ENCODE peak calls at places on chromosomes 4 and X, in eight cellular contexts. H is K562, A is tibial nerve, S is suprapubic skin, Z is sigmoid colon, V is A549, D is stomach, I is transverse colon. M is an unnamed sample.

GRCh38 chr4:150257338-150257737 is 179.1 kb downstream of the DCLK2 start:
- DNase-seq in S (no peak), A (no peak), D (no peak), Z (no peak), H (no peak), V (no peak), I (peak), M (no peak)

GRCh38 chrX:112147206-112147605 is 64.6 kb upstream of the TRPC5 start:
- DNase-seq in Z (no peak), A (no peak), D (no peak), H (peak), S (no peak), I (no peak), V (peak), M (no peak)

GRCh38 chr4:13815231-13815630 is 187.7 kb upstream of the BOD1L1 start:
- DNase-seq in H (no peak), Z (no peak), D (no peak), S (no peak), V (no peak), I (no peak), A (no peak), M (no peak)

GRCh38 chrX:24023972-24024664 is 2.9 kb downstream of the KLHL15 start:
- DNase-seq in V (no peak), Z (no peak), I (no peak), S (no peak), A (peak), H (no peak), D (no peak), M (no peak)

GRCh38 chrX:118724775-118725174 is 2.6 kb upstream of the IL13RA1 start:
- DNase-seq in I (no peak), V (peak), H (peak), D (no peak), Z (no peak), A (no peak), S (no peak), M (no peak)

GRCh38 chrX:24231169-24231568 is 81.6 kb downstream of the ZFX start:
- DNase-seq in S (no peak), I (no peak), D (no peak), H (peak), A (peak), Z (no peak), V (peak), M (no peak)

GRCh38 chr4:26048962-26049361 is 134.9 kb downstream of the SMIM20 start:
- DNase-seq in Z (no peak), H (no peak), S (no peak), A (peak), V (no peak), D (no peak), I (no peak), M (no peak)

GRCh38 chrX:129641941-129642340 is 12.8 kb downstream of the APLN start:
- DNase-seq in S (no peak), Z (no peak), I (no peak), V (no peak), D (no peak), H (no peak), A (no peak), M (no peak)

GRCh38 chr4:6499241-6499605 is 26.8 kb upstream of the PPP2R2C start:
- DNase-seq in D (no peak), A (no peak), S (peak), Z (no peak), I (no peak), V (no peak), H (no peak), M (no peak)

GRCh38 chr4:123974419-123975105 is 578.0 kb downstream of the SPRY1 start:
- DNase-seq in H (no peak), D (no peak), V (no peak), A (no peak), Z (no peak), S (no peak), I (no peak), M (no peak)

GRCh38 chrX:119698835-119699234 is 5.9 kb upstream of the SEPTIN6 start:
- DNase-seq in V (peak), I (no peak), H (peak), A (no peak), S (no peak), Z (no peak), D (no peak), M (no peak)

GRCh38 chr4:15936495-15936894 is 2.0 kb downstream of the FGFBP1 start:
- DNase-seq in A (no peak), Z (no peak), D (peak), H (no peak), V (no peak), S (no peak), I (peak), M (no peak)
- TF ChIP-seq EP300 in A (no peak), Z (no peak), D (no peak), H (no peak), V (no peak), S (no peak), I (no peak), M (no peak)

DNA sequence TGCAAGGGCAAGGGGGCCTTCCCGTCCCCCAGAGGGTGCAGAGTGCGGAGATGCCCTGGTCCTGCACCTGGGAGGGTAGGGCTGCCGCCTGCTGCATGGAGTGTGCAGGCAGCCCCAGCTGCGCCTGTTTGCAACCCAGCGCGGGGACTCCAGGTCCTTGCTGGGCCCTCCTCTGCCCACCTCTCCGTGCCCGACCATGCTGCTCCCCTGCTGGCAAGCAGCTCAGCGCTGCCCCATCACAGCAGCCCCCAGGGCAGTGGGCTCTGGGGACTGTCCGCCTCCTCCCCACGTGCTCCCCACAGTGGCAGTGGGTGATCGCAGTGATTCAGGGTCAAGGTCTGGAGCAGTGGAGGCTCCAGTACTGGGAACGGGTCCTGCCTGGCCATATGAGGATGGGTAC is 5.0 kb upstream of the FBXW7 start:
- DNase-seq in H (no peak), A (no peak), Z (no peak), I (no peak), S (no peak), D (no peak), V (no peak), M (no peak)
- H3K4me3 ChIP-seq in H (no peak), A (no peak), Z (no peak), I (no peak), S (no peak), D (no peak), V (no peak), M (no peak)

GRCh38 chr4:53693909-53694308 is 102.6 kb upstream of the LNX1 start:
- DNase-seq in V (no peak), Z (no peak), I (no peak), A (no peak), S (no peak), D (no peak), H (no peak), M (no peak)
- TF ChIP-seq EP300 in V (no peak), Z (no peak), I (no peak), A (no peak), S (no peak), D (no peak), H (no peak), M (no peak)

GRCh38 chr4:1716065-1716945 is 4.2 kb upstream of the SLBP start:
- DNase-seq in D (no peak), I (no peak), S (no peak), Z (no peak), H (no peak), V (no peak), A (no peak), M (peak)

GRCh38 chr4:1714303-1715001 is 2.3 kb upstream of the SLBP start:
- DNase-seq in Z (no peak), H (no peak), V (no peak), I (no peak), S (no peak), A (no peak), D (no peak), M (peak)

GRCh38 chr4:1713003-1713397 is 881 bp upstream of the SLBP start:
- DNase-seq in A (no peak), S (no peak), Z (no peak), D (no peak), H (no peak), V (no peak), I (no peak), M (no peak)

GRCh38 chr4:1717129-1718094 is 3.7 kb downstream of the TMEM129 start:
- DNase-seq in S (no peak), I (no peak), A (no peak), H (no peak), V (no peak), Z (no peak), D (no peak), M (peak)

GRCh38 chr4:1715002-1715761 is 3.1 kb upstream of the SLBP start:
- DNase-seq in V (no peak), Z (no peak), H (no peak), D (no peak), S (no peak), A (no peak), I (peak), M (peak)
- H3K4me3 ChIP-seq in V (no peak), Z (no peak), H (peak), D (no peak), S (no peak), A (no peak), I (no peak), M (no peak)

DNA sequence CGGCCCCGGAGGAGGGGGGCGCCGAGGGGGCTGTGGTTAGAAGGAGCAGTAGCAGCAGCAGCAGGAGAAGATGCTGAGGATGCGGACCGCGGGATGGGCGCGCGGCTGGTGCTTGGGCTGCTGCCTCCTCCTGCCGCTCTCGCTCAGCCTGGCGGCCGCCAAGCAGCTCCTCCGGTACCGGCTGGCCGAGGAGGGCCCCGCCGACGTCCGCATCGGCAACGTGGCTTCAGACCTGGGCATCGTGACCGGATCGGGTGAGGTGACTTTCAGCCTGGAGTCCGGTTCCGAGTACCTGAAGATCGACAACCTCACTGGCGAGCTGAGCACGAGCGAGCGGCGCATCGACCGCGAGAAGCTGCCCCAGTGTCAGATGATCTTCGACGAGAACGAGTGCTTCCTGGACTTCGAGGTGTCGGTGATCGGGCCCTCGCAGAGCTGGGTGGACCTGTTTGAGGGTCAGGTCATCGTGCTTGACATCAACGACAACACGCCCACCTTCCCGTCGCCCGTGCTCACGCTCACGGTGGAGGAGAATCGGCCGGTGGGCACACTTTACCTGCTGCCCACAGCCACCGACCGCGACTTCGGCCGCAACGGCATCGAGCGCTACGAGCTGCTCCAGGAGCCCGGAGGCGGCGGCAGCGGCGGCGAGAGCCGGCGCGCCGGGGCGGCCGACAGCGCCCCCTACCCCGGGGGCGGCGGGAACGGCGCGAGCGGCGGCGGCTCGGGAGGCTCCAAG is 1.4 kb downstream of the PCDH7 start:
- DNase-seq in H (no peak), V (peak), S (no peak), Z (peak), D (peak), I (peak), A (no peak), M (peak)
- TF ChIP-seq EP300 in H (no peak), V (no peak), S (no peak), Z (no peak), D (no peak), I (no peak), A (no peak), M (no peak)

M was measured in ovary.